ENCODE peak calls at places on chromosomes 6 and 20, in ten cellular contexts. Z, G, B, O, R, S, U, W, L and P are unnamed samples.
A peak's percentile ranks its signal among the peaks of the same experiment; 100 is the strongest.

GRCh38 chr6:163823577-163823976 is 409.1 kb downstream of the QKI start:
- DNase-seq in Z (no peak), G (no peak), W (peak; percentile 1), R (no peak), S (no peak), O (no peak), U (no peak), B (no peak), L (no peak), P (no peak)

GRCh38 chr6:27303613-27304272 is 8.3 kb downstream of the POM121L2 start:
- DNase-seq in S (peak; percentile 47), B (no peak), W (no peak), U (no peak), L (no peak), G (no peak), Z (no peak), O (no peak), R (no peak), P (no peak)

GRCh38 chr6:113512581-113512980 is 344.6 kb upstream of the MARCKS start:
- DNase-seq in W (no peak), S (no peak), G (no peak), R (no peak), O (no peak), L (no peak), Z (no peak), B (no peak), U (no peak), P (no peak)

GRCh38 chr20:34570859-34571306 is 12.4 kb downstream of the MAP1LC3A start:
- DNase-seq in G (no peak), B (no peak), O (no peak), U (peak; percentile 60), S (peak; percentile 67), Z (no peak), W (peak; percentile 85), R (no peak), L (no peak), P (no peak)

GRCh38 chr20:60649541-60649940 is 602.5 kb upstream of the CDH4 start:
- DNase-seq in G (no peak), U (no peak), B (no peak), L (no peak), S (no peak), R (no peak), O (no peak), Z (no peak), W (peak; percentile 54), P (no peak)

GRCh38 chr6:45378324-45378926 is 691 bp upstream of the SUPT3H start:
- DNase-seq in B (no peak), W (no peak), S (peak; percentile 38), U (no peak), Z (peak; percentile 48), L (no peak), R (no peak), G (peak; percentile 30), O (no peak), P (peak; percentile 50)

GRCh38 chr20:46057856-46058655 is 29.0 kb downstream of the SLC12A5 start:
- DNase-seq in G (peak; percentile 58), Z (peak; percentile 54), R (no peak), W (no peak), L (peak; percentile 44), U (no peak), O (peak; percentile 42), S (peak; percentile 58), B (peak; percentile 64), P (no peak)

GRCh38 chr6:9456241-9456658 is 958.6 kb downstream of the TFAP2A start:
- DNase-seq in O (no peak), B (no peak), Z (no peak), W (no peak), R (no peak), G (no peak), S (no peak), L (peak; percentile 3), U (no peak), P (no peak)

GRCh38 chr6:159107451-159108260 is 61.5 kb upstream of the FNDC1 start:
- DNase-seq in U (no peak), S (no peak), Z (no peak), R (peak; percentile 40), G (no peak), O (no peak), W (peak; percentile 20), B (no peak), L (no peak), P (no peak)

GRCh38 chr20:774016-774679 is 5.8 kb upstream of the SLC52A3 start:
- DNase-seq in U (no peak), B (no peak), G (no peak), Z (no peak), W (peak; percentile 79), O (no peak), S (no peak), R (no peak), L (no peak), P (no peak)